ENCODE peak calls at places on chromosomes 1 and 21, in ten cellular contexts. U is left cardiac atrium; H is iris pigment epithelial cell; Q is kidney; T is GM19239; W is stimulated activated CD8-positive, alpha-beta memory T cell treated with anti-CD3 and anti-CD28 coated beads, Interleukin-4, amount 100 ng/mL, for 1 hour; S is effector memory CD8-positive, alpha-beta T cell; V is stomach; F is suprapubic skin; R is posterior cingulate gyrus. N is an unnamed sample.

GRCh38 chr1:220926146-220926545 is 46.9 kb downstream of the HLX start:
- DNase-seq in U (no peak), H (peak), Q (no peak), T (no peak), W (no peak), S (no peak), V (no peak), F (no peak), R (no peak), N (no peak)

GRCh38 chr1:110615548-110616130 is 9.5 kb upstream of the KCNA2 start:
- DNase-seq in U (peak), H (peak), Q (peak), T (peak), W (no peak), S (peak), V (peak), F (no peak), R (peak), N (no peak)

GRCh38 chr1:175472464-175472863 is 270.9 kb downstream of the TNR start:
- DNase-seq in U (no peak), H (no peak), Q (no peak), T (no peak), W (no peak), S (no peak), V (no peak), F (no peak), R (no peak), N (no peak)

GRCh38 chr1:109249654-109250401 is 489 bp downstream of the CELSR2 start:
- DNase-seq in U (peak), H (no peak), Q (peak), T (no peak), W (no peak), S (no peak), V (no peak), F (no peak), R (no peak), N (no peak)

GRCh38 chr1:232225336-232226131 is 404.4 kb downstream of the SIPA1L2 start:
- DNase-seq in U (no peak), H (no peak), Q (no peak), T (no peak), W (no peak), S (no peak), V (no peak), F (no peak), R (no peak), N (no peak)

GRCh38 chr1:159152031-159152430 is 19.4 kb upstream of the CADM3 start:
- DNase-seq in U (no peak), H (no peak), Q (no peak), T (no peak), W (no peak), S (no peak), V (no peak), F (no peak), R (no peak), N (no peak)

GRCh38 chr21:39429445-39429844 is 16.1 kb downstream of the LCA5L start:
- DNase-seq in U (no peak), H (peak), Q (no peak), T (no peak), W (no peak), S (no peak), V (no peak), F (no peak), R (no peak), N (no peak)

GRCh38 chr1:185409345-185409744 is 92.3 kb upstream of the IVNS1ABP start:
- DNase-seq in U (no peak), H (no peak), Q (no peak), T (no peak), W (no peak), S (no peak), V (no peak), F (no peak), R (no peak), N (no peak)

GRCh38 chr1:248857201-248857600 is 1.7 kb downstream of the ZNF692 start:
- DNase-seq in U (no peak), H (no peak), Q (no peak), T (no peak), W (no peak), S (no peak), V (no peak), F (no peak), R (no peak), N (peak)

GRCh38 chr1:1023700-1024099 is 3.8 kb downstream of the AGRN start:
- DNase-seq in U (no peak), H (no peak), Q (no peak), T (no peak), W (no peak), S (no peak), V (no peak), F (no peak), R (no peak), N (no peak)

GRCh38 chr1:176858421-176858916 is 306.0 kb downstream of the ASTN1 start:
- DNase-seq in U (no peak), H (no peak), Q (no peak), T (no peak), W (no peak), S (no peak), V (no peak), F (no peak), R (no peak), N (no peak)

GRCh38 chr1:229024528-229025119 is 246.3 kb upstream of the RAB4A start:
- DNase-seq in U (peak), H (peak), Q (peak), T (no peak), W (no peak), S (no peak), V (peak), F (no peak), R (peak), N (no peak)

GRCh38 chr21:27564684-27565280 is 597.9 kb upstream of the ADAMTS5 start:
- DNase-seq in U (peak), H (peak), Q (no peak), T (no peak), W (no peak), S (no peak), V (peak), F (no peak), R (peak), N (no peak)

GRCh38 chr1:154862927-154863701 is 7.0 kb downstream of the KCNN3 start:
- DNase-seq in U (no peak), H (no peak), Q (no peak), T (no peak), W (no peak), S (no peak), V (no peak), F (no peak), R (no peak), N (no peak)

GRCh38 chr21:31501921-31502320 is 157.6 kb upstream of the SOD1 start:
- DNase-seq in U (no peak), H (no peak), Q (no peak), T (no peak), W (no peak), S (no peak), V (no peak), F (no peak), R (no peak), N (no peak)

GRCh38 chr1:58884706-58885661 is 101.1 kb upstream of the JUN start:
- DNase-seq in U (peak), H (no peak), Q (no peak), T (no peak), W (no peak), S (no peak), V (peak), F (no peak), R (no peak), N (no peak)

GRCh38 chr1:145879775-145880174 is 5.9 kb downstream of the ANKRD35 start:
- DNase-seq in U (no peak), H (no peak), Q (no peak), T (no peak), W (no peak), S (no peak), V (no peak), F (no peak), R (no peak), N (no peak)

GRCh38 chr1:218735436-218735835 is 390.3 kb downstream of the TGFB2 start:
- DNase-seq in U (no peak), H (peak), Q (no peak), T (no peak), W (no peak), S (no peak), V (no peak), F (no peak), R (no peak), N (no peak)

GRCh38 chr1:184020855-184021254 is 16.7 kb downstream of the COLGALT2 start:
- DNase-seq in U (no peak), H (no peak), Q (no peak), T (no peak), W (no peak), S (no peak), V (no peak), F (no peak), R (no peak), N (no peak)

GRCh38 chr1:180560868-180561600 is 2.3 kb downstream of the OVAAL start:
- DNase-seq in U (no peak), H (peak), Q (no peak), T (no peak), W (no peak), S (no peak), V (no peak), F (no peak), R (no peak), N (no peak)

GRCh38 chr1:229857585-229857984 is 209.5 kb upstream of the GALNT2 start:
- DNase-seq in U (no peak), H (peak), Q (no peak), T (no peak), W (no peak), S (no peak), V (no peak), F (no peak), R (no peak), N (no peak)

GRCh38 chr1:65431111-65431705 is 10.7 kb downstream of the LEPR start:
- DNase-seq in U (no peak), H (peak), Q (no peak), T (no peak), W (no peak), S (no peak), V (no peak), F (no peak), R (no peak), N (no peak)

GRCh38 chr1:157691285-157691920 is 9.2 kb downstream of the FCRL3 start:
- DNase-seq in U (no peak), H (peak), Q (no peak), T (peak), W (no peak), S (no peak), V (no peak), F (no peak), R (no peak), N (no peak)

GRCh38 chr1:98316286-98316685 is 345.2 kb upstream of the SNX7 start:
- DNase-seq in U (no peak), H (peak), Q (no peak), T (no peak), W (no peak), S (no peak), V (no peak), F (no peak), R (no peak), N (no peak)

GRCh38 chr1:162571696-162572095 is 10.2 kb downstream of the UAP1 start:
- DNase-seq in U (no peak), H (no peak), Q (no peak), T (no peak), W (no peak), S (no peak), V (no peak), F (no peak), R (no peak), N (no peak)

GRCh38 chr1:210647406-210648333 is 319.0 kb downstream of the HHAT start:
- DNase-seq in U (no peak), H (peak), Q (no peak), T (no peak), W (no peak), S (no peak), V (no peak), F (no peak), R (no peak), N (no peak)

GRCh38 chr1:85577421-85578320 is 2.9 kb upstream of the CCN1 start:
- DNase-seq in U (peak), H (peak), Q (peak), T (no peak), W (no peak), S (no peak), V (no peak), F (peak), R (peak), N (no peak)

GRCh38 chr1:152410028-152410427 is 4.0 kb downstream of the CRNN start:
- DNase-seq in U (no peak), H (no peak), Q (peak), T (no peak), W (no peak), S (no peak), V (no peak), F (no peak), R (no peak), N (no peak)

GRCh38 chr1:2888281-2888845 is 86.9 kb upstream of the TTC34 start:
- DNase-seq in U (no peak), H (no peak), Q (no peak), T (no peak), W (no peak), S (no peak), V (no peak), F (no peak), R (no peak), N (no peak)

GRCh38 chr1:12179111-12179519 is 12.3 kb downstream of the TNFRSF1B start:
- DNase-seq in U (peak), H (peak), Q (no peak), T (no peak), W (peak), S (peak), V (no peak), F (no peak), R (no peak), N (no peak)

GRCh38 chr1:184890539-184890973 is 83.8 kb downstream of the NIBAN1 start:
- DNase-seq in U (peak), H (peak), Q (no peak), T (no peak), W (no peak), S (peak), V (no peak), F (no peak), R (no peak), N (no peak)

GRCh38 chr1:107135466-107135865 is 5.4 kb upstream of the NTNG1 start:
- DNase-seq in U (no peak), H (peak), Q (no peak), T (no peak), W (no peak), S (no peak), V (no peak), F (no peak), R (no peak), N (no peak)

GRCh38 chr1:220432408-220432807 is 95.5 kb upstream of the MARK1 start:
- DNase-seq in U (no peak), H (no peak), Q (no peak), T (no peak), W (no peak), S (no peak), V (no peak), F (no peak), R (no peak), N (no peak)

GRCh38 chr1:56099766-56100165 is 479.6 kb downstream of the PLPP3 start:
- DNase-seq in U (no peak), H (no peak), Q (no peak), T (no peak), W (no peak), S (no peak), V (no peak), F (no peak), R (no peak), N (no peak)

GRCh38 chr1:116345830-116346229 is 27.2 kb upstream of the ATP1A1 start:
- DNase-seq in U (no peak), H (no peak), Q (no peak), T (no peak), W (no peak), S (peak), V (no peak), F (no peak), R (peak), N (no peak)

GRCh38 chr1:65148548-65149390 is 766 bp downstream of the AK4 start:
- DNase-seq in U (peak), H (peak), Q (peak), T (peak), W (no peak), S (peak), V (no peak), F (peak), R (peak), N (peak)

GRCh38 chr1:8382608-8383525 is 65.0 kb downstream of the SLC45A1 start:
- DNase-seq in U (no peak), H (no peak), Q (no peak), T (no peak), W (no peak), S (no peak), V (no peak), F (no peak), R (no peak), N (no peak)

GRCh38 chr1:186950547-186950946 is 121.8 kb downstream of the PLA2G4A start:
- DNase-seq in U (no peak), H (peak), Q (no peak), T (no peak), W (no peak), S (no peak), V (no peak), F (no peak), R (no peak), N (no peak)

N was measured in type B pancreatic cell.